ENCODE peak calls at places on chromosomes 16 and 17, in six cellular contexts. N is AG20443; M is nephron progenitor cell; W is head of caudate nucleus; O is GM19239; F is activated CD4-positive, CD25-positive, alpha-beta regulatory T cell treated with anti-CD3 and anti-CD28 coated beads, Interleukin-2, amount 50 U/mL, for 16 hours. E is an unnamed sample.

GRCh38 chr17:350706-351435 is 1.7 kb downstream of the RPH3AL start:
- DNase-seq in N (peak), M (no peak), W (peak), O (no peak), F (no peak), E (peak)

GRCh38 chr17:66268247-66268927 is 34.0 kb upstream of the PRKCA start:
- DNase-seq in N (peak), M (no peak), W (no peak), O (no peak), F (no peak), E (no peak)

GRCh38 chr17:67051837-67052236 is 7.5 kb downstream of the CACNG1 start:
- DNase-seq in N (no peak), M (no peak), W (no peak), O (no peak), F (no peak), E (no peak)

GRCh38 chr16:57786632-57787518 is 15.4 kb downstream of the KIFC3 start:
- DNase-seq in N (peak), M (no peak), W (peak), O (no peak), F (no peak), E (no peak)

GRCh38 chr17:10127819-10128375 is 70.5 kb downstream of the GAS7 start:
- DNase-seq in N (peak), M (peak), W (peak), O (no peak), F (no peak), E (no peak)

GRCh38 chr16:52547001-52547833 is at the start of gene TOX3:
- DNase-seq in N (peak), M (peak), W (no peak), O (no peak), F (no peak), E (peak)

GRCh38 chr17:13484020-13484419 is 117.7 kb downstream of the HS3ST3A1 start:
- DNase-seq in N (peak), M (no peak), W (no peak), O (no peak), F (no peak), E (no peak)

GRCh38 chr17:62671553-62671952 is 44.1 kb downstream of the MRC2 start:
- DNase-seq in N (no peak), M (no peak), W (no peak), O (no peak), F (no peak), E (peak)

GRCh38 chr16:50924759-50925545 is 183.1 kb downstream of the CYLD start:
- DNase-seq in N (no peak), M (no peak), W (no peak), O (no peak), F (no peak), E (no peak)

GRCh38 chr16:78684040-78684611 is 584.7 kb downstream of the WWOX start:
- DNase-seq in N (peak), M (no peak), W (no peak), O (no peak), F (no peak), E (no peak)

GRCh38 chr16:55494994-55495421 is 13.9 kb upstream of the LPCAT2 start:
- DNase-seq in N (peak), M (no peak), W (peak), O (no peak), F (no peak), E (peak)

GRCh38 chr16:88349903-88350900 is 32.6 kb upstream of the ZNF469 start:
- DNase-seq in N (no peak), M (no peak), W (no peak), O (no peak), F (no peak), E (peak)

GRCh38 chr16:57235128-57236092 is 9.6 kb upstream of the ARL2BP start:
- DNase-seq in N (peak), M (no peak), W (no peak), O (no peak), F (no peak), E (no peak)

GRCh38 chr17:6365187-6365943 is 69.6 kb downstream of the AIPL1 start:
- DNase-seq in N (no peak), M (no peak), W (no peak), O (no peak), F (no peak), E (no peak)

GRCh38 chr16:84029297-84030096 is 13.1 kb downstream of the SLC38A8 start:
- DNase-seq in N (no peak), M (no peak), W (no peak), O (no peak), F (no peak), E (no peak)

GRCh38 chr16:55825115-55825728 is 7.7 kb downstream of the CES1 start:
- DNase-seq in N (no peak), M (no peak), W (no peak), O (no peak), F (no peak), E (no peak)

GRCh38 chr17:8857919-8858318 is 9.6 kb downstream of the PIK3R6 start:
- DNase-seq in N (peak), M (no peak), W (no peak), O (peak), F (no peak), E (no peak)

GRCh38 chr17:83179811-83180210 is 100.4 kb downstream of the METRNL start:
- DNase-seq in N (no peak), M (peak), W (no peak), O (no peak), F (no peak), E (no peak)

GRCh38 chr17:79627766-79628690 is 17.2 kb upstream of the RBFOX3 start:
- DNase-seq in N (no peak), M (no peak), W (no peak), O (no peak), F (no peak), E (peak)

GRCh38 chr17:81453712-81454111 is 58.5 kb downstream of the BAHCC1 start:
- DNase-seq in N (no peak), M (no peak), W (no peak), O (peak), F (no peak), E (no peak)

GRCh38 chr16:85028638-85029412 is 1.2 kb downstream of the KIAA0513 start:
- DNase-seq in N (peak), M (no peak), W (peak), O (peak), F (peak), E (no peak)

GRCh38 chr16:62038225-62038624 is 2.0 kb upstream of the CDH8 start:
- DNase-seq in N (no peak), M (no peak), W (no peak), O (no peak), F (no peak), E (no peak)

GRCh38 chr16:29680180-29680598 is 1.2 kb downstream of the QPRT start:
- DNase-seq in N (no peak), M (peak), W (no peak), O (no peak), F (no peak), E (no peak)

GRCh38 chr16:28140788-28141618 is 70.8 kb downstream of the XPO6 start:
- DNase-seq in N (no peak), M (no peak), W (no peak), O (peak), F (peak), E (no peak)

GRCh38 chr17:78133971-78134898 is 3.7 kb downstream of the TMC8 start:
- DNase-seq in N (peak), M (peak), W (no peak), O (no peak), F (no peak), E (peak)

GRCh38 chr17:77498875-77499698 is 358.3 kb downstream of the SEC14L1 start:
- DNase-seq in N (no peak), M (no peak), W (no peak), O (no peak), F (no peak), E (peak)

GRCh38 chr16:844638-845348 is 44.3 kb upstream of the GNG13 start:
- DNase-seq in N (no peak), M (no peak), W (no peak), O (no peak), F (no peak), E (no peak)

GRCh38 chr16:48918520-48919258 is 308.7 kb upstream of the N4BP1 start:
- DNase-seq in N (no peak), M (no peak), W (no peak), O (no peak), F (no peak), E (no peak)